ENCODE peak calls at places on chromosome 7, in ten cellular contexts. W is kidney; L is T follicular helper cell; Q is mesendoderm; C is CD8-positive, alpha-beta T cell; K is activated naive CD4-positive, alpha-beta T cell; V is M059J; M is neural progenitor cell; S is left ventricle myocardium superior; Z is posterior cingulate gyrus. P is an unnamed sample.

GRCh38 chr7:105204953-105205352 is 183.8 kb downstream of the SRPK2 start:
- DNase-seq in W (no peak), L (no peak), Q (no peak), C (no peak), K (no peak), V (no peak), M (no peak), S (no peak), Z (no peak), P (no peak)

GRCh38 chr7:21169667-21170605 is 257.9 kb upstream of the SP4 start:
- DNase-seq in W (peak), L (no peak), Q (peak), C (no peak), K (no peak), V (no peak), M (peak), S (no peak), Z (no peak), P (no peak)

GRCh38 chr7:131625817-131626372 is 69.5 kb upstream of the PODXL start:
- DNase-seq in W (peak), L (no peak), Q (peak), C (no peak), K (no peak), V (peak), M (peak), S (peak), Z (no peak), P (no peak)

GRCh38 chr7:129530881-129531391 is 28.6 kb downstream of the SMKR1 start:
- DNase-seq in W (peak), L (no peak), Q (peak), C (no peak), K (no peak), V (peak), M (no peak), S (no peak), Z (no peak), P (no peak)

GRCh38 chr7:29019896-29020295 is 61.8 kb upstream of the TRIL start:
- DNase-seq in W (no peak), L (no peak), Q (no peak), C (no peak), K (no peak), V (no peak), M (no peak), S (no peak), Z (peak), P (no peak)

GRCh38 chr7:70193514-70193913 is 595.2 kb downstream of the AUTS2 start:
- DNase-seq in W (no peak), L (no peak), Q (no peak), C (no peak), K (no peak), V (peak), M (no peak), S (no peak), Z (no peak), P (no peak)

GRCh38 chr7:116075351-116076145 is 45.0 kb upstream of the TFEC start:
- DNase-seq in W (no peak), L (no peak), Q (peak), C (no peak), K (no peak), V (peak), M (no peak), S (no peak), Z (no peak), P (no peak)

GRCh38 chr7:150716368-150716767 is at the start of gene GIMAP1:
- DNase-seq in W (peak), L (peak), Q (no peak), C (peak), K (no peak), V (no peak), M (no peak), S (peak), Z (no peak), P (peak)

GRCh38 chr7:158975526-158976467 is 119.4 kb downstream of the DYNC2I1 start:
- DNase-seq in W (peak), L (no peak), Q (peak), C (no peak), K (no peak), V (peak), M (peak), S (no peak), Z (no peak), P (no peak)

GRCh38 chr7:25456467-25457171 is 228.3 kb upstream of the NPVF start:
- DNase-seq in W (no peak), L (no peak), Q (peak), C (no peak), K (no peak), V (peak), M (peak), S (peak), Z (no peak), P (no peak)

GRCh38 chr7:24566274-24566673 is 7.0 kb upstream of the PALS2 start:
- DNase-seq in W (no peak), L (no peak), Q (no peak), C (no peak), K (no peak), V (no peak), M (no peak), S (no peak), Z (no peak), P (no peak)

GRCh38 chr7:135290594-135290993 is 57.0 kb downstream of the STRA8 start:
- DNase-seq in W (no peak), L (no peak), Q (no peak), C (no peak), K (no peak), V (no peak), M (peak), S (no peak), Z (no peak), P (no peak)

GRCh38 chr7:157775560-157776332 is 438.9 kb downstream of the DNAJB6 start:
- DNase-seq in W (no peak), L (no peak), Q (no peak), C (no peak), K (no peak), V (no peak), M (no peak), S (no peak), Z (no peak), P (no peak)

GRCh38 chr7:47420117-47420780 is 161.7 kb downstream of the TNS3 start:
- DNase-seq in W (no peak), L (no peak), Q (no peak), C (peak), K (no peak), V (no peak), M (no peak), S (no peak), Z (no peak), P (no peak)

GRCh38 chr7:79332091-79332490 is 121.4 kb downstream of the MAGI2 start:
- DNase-seq in W (no peak), L (no peak), Q (no peak), C (no peak), K (no peak), V (no peak), M (no peak), S (no peak), Z (no peak), P (no peak)

GRCh38 chr7:44381494-44382220 is 56.3 kb upstream of the CAMK2B start:
- DNase-seq in W (peak), L (no peak), Q (no peak), C (peak), K (no peak), V (no peak), M (no peak), S (no peak), Z (no peak), P (no peak)

GRCh38 chr7:81577642-81578349 is 192.1 kb downstream of the HGF start:
- DNase-seq in W (no peak), L (no peak), Q (no peak), C (no peak), K (no peak), V (no peak), M (no peak), S (no peak), Z (no peak), P (no peak)

GRCh38 chr7:67620216-67620933 is 623.7 kb downstream of the TYW1 start:
- DNase-seq in W (no peak), L (no peak), Q (no peak), C (no peak), K (no peak), V (no peak), M (no peak), S (no peak), Z (no peak), P (no peak)

GRCh38 chr7:134552105-134552504 is 3.2 kb downstream of the AKR1B15 start:
- DNase-seq in W (no peak), L (no peak), Q (peak), C (no peak), K (no peak), V (peak), M (peak), S (no peak), Z (no peak), P (no peak)

GRCh38 chr7:65307651-65308299 is 65.9 kb upstream of the ZNF92 start:
- DNase-seq in W (no peak), L (peak), Q (peak), C (peak), K (peak), V (peak), M (peak), S (no peak), Z (peak), P (peak)

GRCh38 chr7:98866765-98867164 is 3.0 kb downstream of the TMEM130 start:
- DNase-seq in W (peak), L (no peak), Q (no peak), C (no peak), K (no peak), V (no peak), M (no peak), S (no peak), Z (no peak), P (no peak)

GRCh38 chr7:158353606-158354570 is 233.7 kb downstream of the PTPRN2 start:
- DNase-seq in W (peak), L (no peak), Q (peak), C (peak), K (no peak), V (no peak), M (peak), S (peak), Z (no peak), P (no peak)